ENCODE peak calls at places on chromosomes 1 and 21, in four cellular contexts. O, L, R and P are unnamed samples.

GRCh38 chr1:243849089-243850012 is 692 bp downstream of the AKT3 start:
- DNase-seq in O (no peak), R (peak; percentile 9), L (no peak), P (peak; percentile 48)

GRCh38 chr21:28333455-28334108 is 659.1 kb downstream of the LTN1 start:
- DNase-seq in L (no peak), R (no peak), O (no peak), P (no peak)

GRCh38 chr1:74686941-74687340 is 13.3 kb upstream of the ERICH3 start:
- DNase-seq in R (no peak), L (no peak), O (no peak), P (no peak)

GRCh38 chr1:76901158-76901767 is 34.0 kb downstream of the ST6GALNAC5 start:
- DNase-seq in L (peak; percentile 9), R (peak; percentile 15), O (peak; percentile 24), P (peak; percentile 25)

GRCh38 chr1:90193116-90193515 is 198.2 kb downstream of the ZNF326 start:
- DNase-seq in O (no peak), R (no peak), L (no peak), P (no peak)

GRCh38 chr1:108841703-108842102 is 15.2 kb downstream of the AKNAD1 start:
- DNase-seq in L (no peak), O (no peak), R (no peak), P (no peak)

GRCh38 chr1:156616463-156616862 is 2.8 kb upstream of the HAPLN2 start:
- DNase-seq in L (no peak), O (no peak), R (no peak), P (peak; percentile 90)

GRCh38 chr1:92410706-92411105 is 76.0 kb downstream of the GFI1 start:
- DNase-seq in R (no peak), L (no peak), O (no peak), P (no peak)

GRCh38 chr1:204146309-204146708 is 5.5 kb downstream of the ETNK2 start:
- DNase-seq in R (no peak), L (no peak), O (no peak), P (no peak)

GRCh38 chr1:157161901-157162300 is 23.7 kb upstream of the ETV3 start:
- DNase-seq in O (no peak), R (no peak), L (no peak), P (no peak)

GRCh38 chr1:203504400-203505250 is 10.7 kb downstream of the OPTC start:
- DNase-seq in R (peak; percentile 65), L (peak; percentile 20), O (peak; percentile 34), P (peak; percentile 88)

GRCh38 chr1:94755675-94756074 is 64.5 kb upstream of the SLC44A3 start:
- DNase-seq in L (no peak), R (no peak), O (no peak), P (peak; percentile 45)

GRCh38 chr1:175376194-175376593 is 183.6 kb upstream of the KIAA0040 start:
- DNase-seq in R (no peak), L (no peak), O (no peak), P (peak; percentile 57)

GRCh38 chr1:90720137-90720636 is 3.1 kb upstream of the BARHL2 start:
- DNase-seq in R (no peak), L (no peak), O (no peak), P (no peak)

DNA sequence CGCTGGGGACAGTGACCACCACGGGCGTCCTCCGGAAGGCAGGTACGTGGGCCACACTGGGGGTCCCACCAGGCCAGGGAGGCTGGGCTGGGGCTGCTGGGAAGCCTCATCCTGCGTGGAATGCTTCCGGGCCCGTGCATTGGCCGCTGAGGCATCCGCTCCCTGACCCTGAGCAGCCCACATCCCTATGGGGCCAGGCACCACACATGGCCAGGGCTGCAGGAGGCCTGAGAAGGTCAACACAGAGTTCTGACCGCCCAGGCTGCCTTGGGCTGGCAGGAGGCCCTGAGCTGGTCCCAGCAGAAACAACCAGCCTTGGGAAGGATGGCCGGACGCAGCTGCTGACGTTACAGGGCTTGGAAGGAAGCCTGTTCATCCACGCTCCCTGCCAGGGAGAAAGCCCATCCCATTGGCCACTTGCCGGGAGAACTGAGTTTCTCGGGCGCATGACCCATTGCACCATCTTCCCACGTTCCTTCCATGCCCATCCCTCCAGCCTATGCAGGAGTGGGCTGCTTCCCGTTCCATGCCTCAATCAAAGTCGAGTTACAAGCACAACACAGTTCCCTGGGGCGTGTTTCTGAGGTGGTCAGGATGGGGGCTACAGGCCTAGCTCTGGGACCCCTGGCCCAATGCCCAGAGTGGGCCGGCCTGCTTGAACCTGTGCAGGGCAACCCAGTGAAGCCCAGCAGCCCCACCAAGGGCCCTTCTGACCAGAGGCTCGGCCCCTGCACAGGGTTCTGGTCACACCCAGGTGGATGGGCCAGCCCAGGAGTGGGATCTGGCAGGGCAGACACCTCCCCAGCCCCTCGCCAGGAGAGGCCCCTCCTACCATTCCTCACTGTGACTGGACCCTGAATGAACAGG is 31.7 kb downstream of the TRIM11 start:
- DNase-seq in R (no peak), L (no peak), O (no peak), P (no peak)
- TF ChIP-seq SPI1 in R (no peak), L (no peak), O (no peak), P (no peak)

GRCh38 chr1:1539310-1540014 is 962 bp downstream of the TMEM240 start:
- DNase-seq in R (no peak), O (no peak), L (no peak), P (no peak)

GRCh38 chr1:1538334-1538733 is 2.1 kb downstream of the TMEM240 start:
- DNase-seq in L (no peak), R (no peak), O (no peak), P (no peak)

GRCh38 chr1:1540817-1541628 is 599 bp upstream of the TMEM240 start:
- DNase-seq in O (no peak), R (no peak), L (no peak), P (no peak)

GRCh38 chr1:1538989-1539309 is 1.5 kb downstream of the TMEM240 start:
- DNase-seq in O (no peak), R (no peak), L (no peak), P (no peak)

GRCh38 chr1:1540015-1540816 is at the start of gene TMEM240:
- DNase-seq in L (no peak), O (no peak), R (peak; percentile 85), P (no peak)
- TF ChIP-seq SPI1 in L (no peak), O (no peak), R (no peak), P (no peak)

GRCh38 chr1:31955917-31956736 is 18.0 kb upstream of the PTP4A2 start:
- DNase-seq in R (no peak), L (peak; percentile 91), O (peak; percentile 93), P (peak; percentile 81)
- TF ChIP-seq SPI1 in R (peak; percentile 78), L (peak; percentile 80), O (peak; percentile 63), P (peak; percentile 75)

DNA sequence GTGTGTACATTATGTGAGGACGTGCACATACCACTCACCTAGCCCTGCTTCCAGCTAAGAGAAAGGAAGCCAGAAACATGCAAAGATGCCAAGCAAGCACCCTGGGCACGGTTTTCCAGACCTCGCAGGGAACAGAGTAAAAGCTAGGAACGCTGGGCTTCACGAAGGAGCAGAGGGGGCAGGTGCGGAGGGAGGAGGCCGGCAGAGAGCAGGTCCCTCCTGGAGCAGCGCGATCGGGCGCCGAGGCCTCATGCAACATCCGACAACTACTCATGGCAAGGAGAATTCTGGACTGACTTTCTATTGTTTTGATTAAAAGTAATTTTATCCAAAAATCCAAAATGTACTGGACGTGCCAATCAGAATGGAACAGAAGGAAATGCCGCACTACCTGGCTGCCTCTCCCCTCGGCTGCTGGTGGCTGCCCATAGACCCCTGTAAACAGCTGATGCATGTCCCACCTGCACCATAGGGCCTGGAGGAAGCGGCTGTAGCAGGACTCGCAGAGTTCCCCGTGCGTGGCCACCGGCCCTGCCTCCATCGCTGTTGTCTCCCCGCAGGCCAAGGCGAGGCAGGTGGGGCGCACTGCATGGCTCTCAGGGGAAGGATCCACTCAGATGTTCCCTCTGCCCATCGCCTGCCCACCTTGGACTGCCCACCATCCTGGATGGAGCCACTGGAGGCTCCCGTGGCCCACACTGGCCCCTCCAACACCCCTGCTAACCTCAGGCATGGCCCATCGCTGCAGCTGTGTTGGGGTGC is 93.5 kb downstream of the WDR4 start:
- DNase-seq in L (no peak), R (no peak), O (no peak), P (no peak)
- TF ChIP-seq SPI1 in L (no peak), R (no peak), O (no peak), P (no peak)

GRCh38 chr1:214316597-214316996 is 35.6 kb downstream of the SMYD2 start:
- DNase-seq in L (no peak), O (no peak), R (no peak), P (no peak)

GRCh38 chr1:214318356-214318755 is 37.4 kb downstream of the SMYD2 start:
- DNase-seq in L (no peak), R (no peak), O (no peak), P (no peak)

GRCh38 chr1:214317300-214317699 is 36.3 kb downstream of the SMYD2 start:
- DNase-seq in O (no peak), R (no peak), L (no peak), P (no peak)

GRCh38 chr1:214318956-214319355 is 38.0 kb downstream of the SMYD2 start:
- DNase-seq in O (no peak), R (no peak), L (no peak), P (no peak)

GRCh38 chr1:214317734-214318133 is 36.8 kb downstream of the SMYD2 start:
- DNase-seq in O (no peak), L (no peak), R (no peak), P (no peak)
- TF ChIP-seq SPI1 in O (no peak), L (no peak), R (no peak), P (no peak)